ENCODE peak calls at places on chromosome 3, in six cellular contexts. Q is trophoblast cell, L is mesenchymal stem cell, W is H1, V is neuronal stem cell, K is H9. T is an unnamed sample.

GRCh38 chr3:66413151-66413751 is 87.6 kb downstream of the LRIG1 start:
- DNase-seq in L (peak), V (no peak), W (no peak), K (no peak), Q (no peak), T (peak)

GRCh38 chr3:10116138-10116460 is 624 bp downstream of the BRK1 start:
- DNase-seq in L (peak), K (no peak), V (no peak), W (peak), Q (peak), T (peak)

GRCh38 chr3:74000715-74001114 is 376.0 kb upstream of the PDZRN3 start:
- DNase-seq in V (no peak), K (no peak), L (no peak), W (no peak), Q (no peak), T (no peak)

GRCh38 chr3:39124876-39125836 is 17.7 kb downstream of the TTC21A start:
- DNase-seq in V (no peak), W (no peak), K (peak), L (peak), Q (peak), T (peak)

GRCh38 chr3:190709351-190709773 is 153.1 kb downstream of the GMNC start:
- DNase-seq in V (no peak), K (no peak), W (no peak), Q (no peak), L (no peak), T (no peak)

GRCh38 chr3:57557088-57557537 is 1.0 kb downstream of the PDE12 start:
- DNase-seq in W (no peak), K (peak), L (peak), Q (no peak), V (peak), T (peak)

GRCh38 chr3:12829886-12830784 is 11.2 kb downstream of the RPL32 start:
- DNase-seq in V (no peak), Q (no peak), W (no peak), K (peak), L (no peak), T (no peak)

GRCh38 chr3:50326182-50326541 is 1.9 kb downstream of the TUSC2 start:
- DNase-seq in W (no peak), K (no peak), Q (no peak), L (no peak), V (no peak), T (no peak)

GRCh38 chr3:141456328-141456689 is 30.5 kb upstream of the RASA2 start:
- DNase-seq in Q (no peak), V (no peak), L (no peak), W (no peak), K (no peak), T (peak)

GRCh38 chr3:71438004-71438685 is 145.4 kb downstream of the FOXP1 start:
- DNase-seq in W (no peak), K (no peak), Q (no peak), V (no peak), L (no peak), T (no peak)

GRCh38 chr3:183117046-183117445 is 17.8 kb upstream of the MCCC1 start:
- DNase-seq in K (no peak), V (no peak), W (no peak), L (no peak), Q (peak), T (no peak)

GRCh38 chr3:10396931-10397330 is 76.0 kb upstream of the SEC13 start:
- DNase-seq in Q (no peak), V (no peak), K (no peak), W (no peak), L (no peak), T (no peak)

GRCh38 chr3:144031938-144032337 is 60.3 kb downstream of the DIPK2A start:
- DNase-seq in V (no peak), W (no peak), Q (no peak), L (no peak), K (no peak), T (no peak)

GRCh38 chr3:147407495-147408179 is 1.3 kb upstream of the ZIC4 start:
- DNase-seq in K (no peak), Q (no peak), V (no peak), L (no peak), W (no peak), T (no peak)

GRCh38 chr3:114308830-114309229 is 15.0 kb downstream of the TIGIT start:
- DNase-seq in K (no peak), V (no peak), W (no peak), L (no peak), Q (no peak), T (no peak)

GRCh38 chr3:127033786-127034185 is 50.9 kb downstream of the PLXNA1 start:
- DNase-seq in K (no peak), Q (no peak), L (no peak), V (no peak), W (no peak), T (no peak)

GRCh38 chr3:66037330-66037985 is 1.3 kb downstream of the MAGI1 start:
- DNase-seq in K (peak), W (peak), L (peak), Q (peak), V (no peak), T (peak)

GRCh38 chr3:71421475-71421819 is 162.1 kb downstream of the FOXP1 start:
- DNase-seq in V (no peak), K (no peak), W (no peak), Q (no peak), L (no peak), T (no peak)

GRCh38 chr3:109023656-109024254 is 70.1 kb upstream of the GUCA1C start:
- DNase-seq in K (no peak), L (peak), W (no peak), V (peak), Q (peak), T (peak)

GRCh38 chr3:21484323-21485154 is 266.5 kb downstream of the ZNF385D start:
- DNase-seq in W (peak), K (peak), L (peak), V (peak), Q (peak), T (peak)

GRCh38 chr3:16896820-16897219 is 12.1 kb downstream of the PLCL2 start:
- DNase-seq in K (no peak), W (no peak), Q (no peak), V (no peak), L (no peak), T (no peak)

GRCh38 chr3:40387001-40387894 is at the start of gene ENTPD3:
- DNase-seq in V (peak), W (peak), L (peak), Q (peak), K (peak), T (no peak)

GRCh38 chr3:171384101-171384891 is 75.9 kb downstream of the TNIK start:
- DNase-seq in V (no peak), W (no peak), L (peak), Q (no peak), K (no peak), T (peak)

GRCh38 chr3:149449100-149449654 is 25.3 kb upstream of the TM4SF4 start:
- DNase-seq in K (no peak), W (no peak), L (no peak), V (no peak), Q (no peak), T (no peak)

GRCh38 chr3:169929830-169930519 is 18.6 kb downstream of the SAMD7 start:
- DNase-seq in L (no peak), K (no peak), V (no peak), W (no peak), Q (no peak), T (no peak)

GRCh38 chr3:16516695-16517481 is 3.4 kb upstream of the RFTN1 start:
- DNase-seq in Q (no peak), V (no peak), K (no peak), L (peak), W (no peak), T (peak)

GRCh38 chr3:136690611-136691010 is 61.6 kb downstream of the STAG1 start:
- DNase-seq in Q (no peak), V (no peak), W (no peak), L (no peak), K (no peak), T (no peak)

GRCh38 chr3:100125539-100125938 is 11.2 kb upstream of the FILIP1L start:
- DNase-seq in W (no peak), V (no peak), Q (no peak), K (no peak), L (peak), T (peak)

GRCh38 chr3:31251083-31251482 is 281.6 kb upstream of the STT3B start:
- DNase-seq in Q (no peak), K (no peak), V (no peak), L (no peak), W (no peak), T (no peak)

GRCh38 chr3:189188466-189188865 is 16.7 kb downstream of the TPRG1 start:
- DNase-seq in V (no peak), K (no peak), W (no peak), L (no peak), Q (peak), T (no peak)

GRCh38 chr3:158531334-158531733 is 39.7 kb upstream of the MLF1 start:
- DNase-seq in V (no peak), Q (no peak), W (no peak), K (no peak), L (no peak), T (no peak)

GRCh38 chr3:171977860-171978259 is 61.5 kb upstream of the FNDC3B start:
- DNase-seq in L (no peak), W (no peak), Q (no peak), K (no peak), V (no peak), T (no peak)

GRCh38 chr3:65914740-65915366 is 123.9 kb downstream of the MAGI1 start:
- DNase-seq in Q (peak), W (no peak), K (no peak), L (no peak), V (no peak), T (no peak)

GRCh38 chr3:163622384-163622783 is 1455.9 kb downstream of the SI start:
- DNase-seq in Q (no peak), V (peak), L (peak), K (peak), W (peak), T (no peak)

GRCh38 chr3:58521917-58522680 is 14.9 kb downstream of the ACOX2 start:
- DNase-seq in V (no peak), K (no peak), Q (peak), L (peak), W (peak), T (no peak)

GRCh38 chr3:114770874-114771273 is 376.2 kb downstream of the ZBTB20 start:
- DNase-seq in Q (peak), L (peak), V (no peak), K (no peak), W (no peak), T (peak)

GRCh38 chr3:57689367-57690053 is 3.4 kb downstream of the DENND6A start:
- DNase-seq in Q (no peak), V (no peak), W (no peak), L (no peak), K (peak), T (no peak)

GRCh38 chr3:141625506-141625905 is 112.6 kb upstream of the RNF7 start:
- DNase-seq in W (no peak), L (no peak), Q (no peak), K (no peak), V (no peak), T (peak)

GRCh38 chr3:120364101-120364500 is 14.9 kb upstream of the LRRC58 start:
- DNase-seq in W (no peak), L (no peak), Q (peak), V (no peak), K (no peak), T (no peak)

GRCh38 chr3:36227982-36228381 is 152.3 kb upstream of the STAC start:
- DNase-seq in Q (no peak), K (no peak), W (no peak), V (no peak), L (no peak), T (no peak)

DNA sequence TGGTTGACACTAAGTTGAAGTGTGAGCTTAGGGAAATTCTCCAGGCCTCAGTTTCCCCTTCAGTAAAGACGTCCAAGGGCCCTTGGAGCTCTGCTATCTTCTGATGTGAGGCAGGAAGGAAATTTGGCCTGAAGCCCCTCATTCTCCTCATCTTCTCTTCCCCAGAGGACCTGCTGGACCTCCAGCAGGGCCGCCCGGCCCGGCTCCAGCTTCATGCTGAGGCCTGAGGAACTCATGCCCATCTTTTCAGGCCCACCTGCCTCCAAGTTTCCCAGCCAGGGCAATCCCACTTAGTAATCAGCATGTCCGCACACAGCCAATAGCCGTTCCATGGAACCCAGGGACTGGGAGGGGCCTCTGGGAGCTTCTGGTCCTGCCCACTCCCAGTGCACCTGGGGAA is 4.0 kb downstream of the LRRC15 start:
- DNase-seq in V (no peak), L (no peak), Q (no peak), K (no peak), W (no peak), T (no peak)
- H2BK120ac ChIP-seq in V (no peak), L (no peak), Q (no peak), K (no peak), W (no peak), T (peak)

DNA sequence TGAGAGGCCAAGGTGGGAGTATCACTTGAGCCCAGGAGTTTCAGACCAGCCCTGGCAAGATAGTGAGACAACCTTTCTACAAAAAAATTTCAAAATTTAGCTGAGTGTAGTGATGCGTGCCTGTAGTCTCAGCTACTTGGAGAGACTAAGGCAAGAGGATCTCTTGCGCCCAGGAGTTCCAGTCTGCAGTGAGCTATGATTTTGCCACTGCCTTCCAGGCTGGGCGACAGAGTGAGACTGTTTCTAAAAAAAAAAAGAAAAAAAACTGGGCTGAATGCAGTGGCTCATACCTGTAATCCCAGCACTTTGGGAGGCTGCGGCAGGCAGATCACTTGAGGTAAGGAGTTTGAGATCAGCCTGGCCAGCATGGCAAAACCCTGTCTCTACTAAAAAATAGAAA is 14.0 kb upstream of the PIK3CB start:
- DNase-seq in W (no peak), K (no peak), V (no peak), L (no peak), Q (no peak), T (no peak)
- H3K4ac ChIP-seq in W (no peak), K (no peak), V (no peak), L (no peak), Q (no peak), T (no peak)

GRCh38 chr3:175489406-175489805 is 630.3 kb downstream of the NAALADL2 start:
- DNase-seq in K (no peak), V (no peak), Q (no peak), L (no peak), W (no peak), T (no peak)
- H2AFZ ChIP-seq in K (no peak), V (no peak), Q (no peak), L (no peak), W (no peak), T (no peak)

GRCh38 chr3:69086133-69086722 is 1.5 kb downstream of the ARL6IP5 start:
- DNase-seq in K (no peak), Q (peak), L (peak), W (no peak), V (no peak), T (peak)

GRCh38 chr3:69085543-69086132 is 901 bp downstream of the ARL6IP5 start:
- DNase-seq in K (no peak), L (peak), V (no peak), W (no peak), Q (no peak), T (no peak)

GRCh38 chr3:69082805-69083204 is 1.9 kb upstream of the ARL6IP5 start:
- DNase-seq in K (no peak), L (peak), W (no peak), Q (peak), V (no peak), T (peak)

GRCh38 chr3:69084326-69084667 is 440 bp upstream of the ARL6IP5 start:
- DNase-seq in Q (peak), K (no peak), W (no peak), L (peak), V (no peak), T (peak)

DNA sequence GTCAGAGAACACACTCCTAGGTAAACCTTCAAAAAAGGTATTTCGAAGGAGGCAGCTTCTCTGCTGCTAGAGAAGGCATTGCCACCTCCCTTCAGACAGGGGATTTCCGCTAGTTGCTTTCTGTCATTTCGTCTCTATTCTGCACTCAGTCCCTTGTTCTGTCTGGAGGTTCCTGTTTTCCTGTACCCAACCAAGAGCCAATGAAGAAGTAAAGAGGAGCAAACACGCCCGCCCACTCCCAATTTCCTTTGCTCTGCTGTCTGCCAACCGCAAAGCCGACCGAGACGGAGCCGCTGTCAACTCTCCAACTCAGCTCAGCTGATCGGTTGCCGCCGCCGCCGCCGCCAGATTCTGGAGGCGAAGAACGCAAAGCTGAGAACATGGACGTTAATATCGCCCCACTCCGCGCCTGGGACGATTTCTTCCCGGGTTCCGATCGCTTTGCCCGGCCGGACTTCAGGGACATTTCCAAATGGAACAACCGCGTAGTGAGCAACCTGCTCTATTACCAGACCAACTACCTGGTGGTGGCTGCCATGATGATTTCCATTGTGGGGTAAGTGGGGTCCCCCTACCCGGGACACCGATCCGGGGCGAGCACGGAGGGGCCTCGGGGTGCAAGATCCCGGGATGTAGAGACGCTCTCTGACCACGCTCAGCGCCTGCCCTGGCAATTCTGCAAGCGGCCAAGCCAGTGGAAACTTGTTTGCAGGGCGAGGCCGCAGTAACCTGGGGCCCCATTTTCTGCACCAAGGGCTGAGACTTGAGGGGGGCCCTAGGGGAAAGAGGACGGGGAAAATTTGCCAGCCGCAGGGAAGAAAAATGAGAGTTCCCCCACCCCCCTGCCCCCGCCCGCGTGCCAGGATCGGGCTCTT is at the start of gene ARL6IP5:
- DNase-seq in W (peak), K (peak), Q (peak), V (peak), L (peak), T (peak)
- H2BK120ac ChIP-seq in W (no peak), K (no peak), Q (peak), V (no peak), L (peak), T (peak)

DNA sequence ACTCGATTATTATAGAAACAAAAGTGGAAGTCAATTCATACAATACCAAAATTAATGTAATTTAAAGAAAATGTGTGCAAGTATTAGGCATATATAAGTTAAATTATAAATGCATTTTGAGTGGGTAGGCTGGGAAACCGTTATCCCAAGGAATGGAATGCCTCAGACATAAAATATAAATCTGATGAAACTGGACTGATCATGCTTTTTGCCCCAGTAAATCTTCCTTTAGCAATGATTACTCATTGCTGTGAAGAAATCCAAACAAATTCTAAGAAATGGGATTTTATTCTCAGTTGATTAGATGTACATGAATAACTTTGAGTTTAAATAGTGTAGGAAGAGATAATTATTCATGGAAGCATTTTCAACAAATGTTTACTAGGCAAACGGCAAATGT is 185.5 kb upstream of the KCNMB2 start:
- DNase-seq in Q (no peak), K (no peak), L (peak), V (no peak), W (no peak), T (peak)
- H3K4ac ChIP-seq in Q (no peak), K (no peak), L (no peak), V (no peak), W (no peak), T (peak)

GRCh38 chr3:194680888-194681615 is 4.6 kb upstream of the FAM43A start:
- DNase-seq in V (no peak), K (no peak), L (no peak), W (no peak), Q (no peak), T (no peak)

GRCh38 chr3:194682189-194682588 is 3.5 kb upstream of the FAM43A start:
- DNase-seq in L (no peak), K (no peak), Q (no peak), V (no peak), W (no peak), T (no peak)

GRCh38 chr3:194683431-194683830 is 2.3 kb upstream of the FAM43A start:
- DNase-seq in Q (peak), L (no peak), W (no peak), K (no peak), V (no peak), T (peak)

GRCh38 chr3:194685050-194685722 is 497 bp upstream of the FAM43A start:
- DNase-seq in W (no peak), K (no peak), V (no peak), Q (no peak), L (no peak), T (no peak)

GRCh38 chr3:194682651-194683310 is 2.9 kb upstream of the FAM43A start:
- DNase-seq in W (peak), K (peak), Q (peak), V (peak), L (peak), T (peak)
- H2AFZ ChIP-seq in W (no peak), K (no peak), Q (no peak), V (peak), L (peak), T (peak)

T was measured in IMR-90.